ENCODE peak calls at places on chromosomes 11 and 22, in ten cellular contexts. Q, O, B, T, E, S, G, V, X and L are unnamed samples.

GRCh38 chr11:69221086-69221485 is 65.4 kb downstream of the SMIM38 start:
- DNase-seq in T (no peak), S (no peak), X (no peak), E (no peak), V (no peak), O (no peak), G (no peak), B (no peak), Q (no peak), L (no peak)

GRCh38 chr11:9203715-9204311 is 61.3 kb downstream of the DENND5A start:
- DNase-seq in T (no peak), O (no peak), V (no peak), S (no peak), X (no peak), B (peak), Q (no peak), E (no peak), G (no peak), L (no peak)

GRCh38 chr11:131767421-131767820 is 397.0 kb downstream of the NTM start:
- DNase-seq in G (no peak), B (no peak), X (peak), T (no peak), O (peak), V (peak), S (no peak), E (no peak), Q (no peak), L (no peak)

GRCh38 chr11:35169754-35170153 is 30.8 kb downstream of the CD44 start:
- DNase-seq in V (no peak), E (no peak), G (no peak), B (no peak), Q (no peak), X (no peak), T (no peak), O (no peak), S (no peak), L (no peak)

GRCh38 chr22:20227363-20227762 is 40.8 kb downstream of the RTN4R start:
- DNase-seq in G (no peak), E (no peak), S (no peak), Q (no peak), X (no peak), V (no peak), B (no peak), O (no peak), T (peak), L (no peak)

GRCh38 chr11:45532552-45532951 is 132.9 kb downstream of the CHST1 start:
- DNase-seq in G (no peak), T (no peak), V (no peak), S (no peak), O (no peak), B (no peak), E (no peak), Q (no peak), X (no peak), L (no peak)

GRCh38 chr11:62169935-62170334 is 20.1 kb upstream of the SCGB1D1 start:
- DNase-seq in G (no peak), V (no peak), E (no peak), Q (no peak), B (no peak), T (no peak), S (no peak), O (no peak), X (no peak), L (no peak)

GRCh38 chr11:76756341-76756771 is 26.8 kb upstream of the TSKU start:
- DNase-seq in Q (no peak), X (no peak), O (no peak), E (no peak), T (no peak), S (no peak), V (no peak), B (no peak), G (no peak), L (no peak)

GRCh38 chr11:16059332-16059731 is 297.0 kb downstream of the SOX6 start:
- DNase-seq in V (no peak), X (no peak), O (no peak), Q (no peak), B (no peak), T (no peak), S (no peak), G (no peak), E (no peak), L (no peak)

GRCh38 chr11:78023426-78023825 is 350 bp upstream of the KCTD14 start:
- DNase-seq in S (no peak), G (no peak), O (no peak), B (no peak), T (no peak), V (no peak), E (no peak), Q (no peak), X (no peak), L (no peak)

GRCh38 chr22:48753752-48754517 is 1073.7 kb downstream of the BRD1 start:
- DNase-seq in S (no peak), V (no peak), X (no peak), G (no peak), O (no peak), Q (no peak), T (no peak), B (no peak), E (peak), L (no peak)

GRCh38 chr11:48341466-48341865 is 16.7 kb downstream of the OR4C3 start:
- DNase-seq in E (no peak), T (no peak), S (no peak), O (no peak), Q (no peak), B (no peak), X (no peak), V (no peak), G (no peak), L (no peak)

GRCh38 chr11:71215372-71215965 is 36.9 kb downstream of the SHANK2 start:
- DNase-seq in O (no peak), V (no peak), G (no peak), Q (no peak), S (no peak), X (no peak), B (no peak), T (no peak), E (no peak), L (no peak)

GRCh38 chr11:79415411-79415810 is 25.4 kb downstream of the TENM4 start:
- DNase-seq in V (no peak), T (no peak), Q (no peak), O (no peak), S (no peak), G (no peak), B (no peak), X (no peak), E (no peak), L (no peak)

GRCh38 chr11:87150936-87151335 is 113.2 kb downstream of the TMEM135 start:
- DNase-seq in G (no peak), E (no peak), X (peak), O (peak), Q (no peak), V (peak), T (no peak), S (no peak), B (no peak), L (no peak)

GRCh38 chr22:19962909-19963806 is 21.5 kb upstream of the TXNRD2 start:
- DNase-seq in Q (no peak), T (peak), S (peak), B (no peak), G (no peak), O (no peak), E (no peak), X (no peak), V (no peak), L (peak)

GRCh38 chr11:2889399-2890273 is 4.1 kb upstream of the CDKN1C start:
- DNase-seq in T (no peak), O (no peak), Q (no peak), B (no peak), G (no peak), X (no peak), S (no peak), E (no peak), V (no peak), L (no peak)

DNA sequence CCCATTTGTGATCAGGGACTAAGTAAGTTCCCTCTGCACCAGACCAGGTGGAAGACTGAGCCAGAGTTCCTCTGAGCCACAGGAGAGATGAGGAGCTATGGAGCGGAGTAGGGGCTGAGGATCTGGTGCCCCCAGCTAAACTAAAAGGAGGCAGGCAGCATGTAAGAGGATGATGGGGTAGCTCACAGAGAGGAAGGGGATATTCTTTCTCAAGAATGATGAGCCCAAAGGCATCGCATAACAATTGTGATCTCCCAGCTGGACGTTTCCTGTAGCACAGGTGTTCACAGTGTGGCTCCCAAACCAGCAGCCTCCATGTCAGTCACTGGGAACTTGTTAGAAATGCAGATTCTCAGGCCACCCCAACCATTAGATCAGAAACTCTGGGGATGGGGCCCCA is 24.4 kb downstream of the ADAMTS8 start:
- DNase-seq in O (no peak), X (no peak), V (no peak), Q (no peak), G (no peak), S (no peak), B (no peak), E (no peak), T (no peak), L (no peak)
- TF ChIP-seq CTCF in O (no peak), X (no peak), V (no peak), Q (no peak), G (no peak), S (no peak), B (no peak), E (no peak), T (no peak), L (no peak)

GRCh38 chr11:134243913-134244312 is 9.2 kb downstream of the THYN1 start:
- DNase-seq in G (no peak), T (no peak), S (no peak), O (no peak), B (no peak), X (no peak), Q (no peak), E (no peak), V (no peak), L (no peak)

GRCh38 chr11:134244593-134244992 is 8.6 kb downstream of the THYN1 start:
- DNase-seq in V (peak), E (no peak), O (no peak), G (no peak), X (peak), T (peak), B (peak), S (peak), Q (no peak), L (no peak)

GRCh38 chr11:134246678-134247077 is 6.5 kb downstream of the THYN1 start:
- DNase-seq in O (no peak), E (no peak), B (no peak), T (no peak), X (no peak), S (no peak), G (no peak), Q (no peak), V (no peak), L (no peak)

GRCh38 chr11:134246100-134246499 is 7.1 kb downstream of the THYN1 start:
- DNase-seq in T (no peak), E (no peak), G (no peak), V (no peak), S (no peak), B (no peak), Q (no peak), X (no peak), O (no peak), L (no peak)

GRCh38 chr11:134245434-134245833 is 7.7 kb downstream of the THYN1 start:
- DNase-seq in E (no peak), B (no peak), O (no peak), X (no peak), T (no peak), G (no peak), V (no peak), Q (no peak), S (no peak), L (no peak)
- TF ChIP-seq CTCF in E (no peak), B (no peak), O (no peak), X (no peak), T (no peak), G (no peak), V (no peak), Q (no peak), S (no peak), L (no peak)

DNA sequence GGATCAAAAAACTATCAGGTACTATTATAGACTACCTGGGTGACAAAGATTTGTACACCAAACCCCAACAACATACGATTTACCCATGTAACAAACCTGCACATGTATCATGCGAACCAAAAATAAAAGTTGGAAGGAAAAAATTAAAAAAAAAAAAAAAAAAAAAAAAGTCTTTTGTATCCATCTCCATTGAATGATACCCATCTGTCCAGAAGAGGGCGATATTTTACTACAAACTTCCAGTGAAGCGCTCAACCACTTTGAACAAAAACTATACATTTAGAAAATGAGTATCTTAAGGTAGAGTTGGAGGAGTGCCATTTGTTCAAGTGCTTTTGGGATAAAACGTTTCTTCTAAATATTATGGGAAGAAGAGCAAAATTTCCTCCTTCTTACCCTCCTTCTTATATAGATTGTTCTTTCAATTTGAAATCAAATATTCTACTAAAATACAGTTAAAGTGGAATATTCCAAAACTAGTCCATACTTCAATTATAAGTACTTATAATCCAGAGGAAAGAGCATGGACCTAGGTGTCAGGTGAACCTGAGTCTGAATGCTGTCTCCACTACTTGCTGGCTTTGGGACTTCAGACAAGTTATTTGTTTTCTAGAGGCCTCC is 23.3 kb downstream of the ARL14EP start:
- DNase-seq in E (no peak), S (peak), T (no peak), X (peak), O (peak), B (peak), G (no peak), V (peak), Q (peak), L (peak)
- TF ChIP-seq CTCF in E (peak), S (peak), T (peak), X (peak), O (peak), B (peak), G (peak), V (peak), Q (peak), L (peak)

DNA sequence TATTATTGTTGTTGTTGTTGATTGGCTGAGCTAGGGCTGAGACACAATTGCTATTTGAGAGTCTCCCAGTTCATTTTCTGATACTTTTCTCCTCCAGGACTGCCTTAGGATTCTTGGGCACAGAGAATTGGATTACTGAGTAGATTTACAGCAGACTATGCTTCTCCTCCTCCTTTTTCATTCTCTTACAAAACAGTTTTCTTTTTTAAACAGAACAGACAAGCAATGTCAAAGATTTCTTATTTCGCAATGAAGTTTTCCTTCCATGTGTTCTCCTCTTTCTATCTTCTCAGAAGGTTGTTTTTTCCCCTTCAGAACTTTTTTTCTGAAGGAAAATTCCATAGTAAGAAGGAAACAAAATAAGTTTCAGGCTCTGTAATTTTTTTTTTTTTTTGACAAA is 19.8 kb upstream of the TIMP3 start:
- DNase-seq in V (peak), Q (no peak), T (no peak), B (no peak), O (no peak), E (no peak), G (no peak), S (no peak), X (peak), L (no peak)
- TF ChIP-seq CTCF in V (no peak), Q (no peak), T (no peak), B (no peak), O (no peak), E (no peak), G (no peak), S (no peak), X (no peak), L (no peak)

DNA sequence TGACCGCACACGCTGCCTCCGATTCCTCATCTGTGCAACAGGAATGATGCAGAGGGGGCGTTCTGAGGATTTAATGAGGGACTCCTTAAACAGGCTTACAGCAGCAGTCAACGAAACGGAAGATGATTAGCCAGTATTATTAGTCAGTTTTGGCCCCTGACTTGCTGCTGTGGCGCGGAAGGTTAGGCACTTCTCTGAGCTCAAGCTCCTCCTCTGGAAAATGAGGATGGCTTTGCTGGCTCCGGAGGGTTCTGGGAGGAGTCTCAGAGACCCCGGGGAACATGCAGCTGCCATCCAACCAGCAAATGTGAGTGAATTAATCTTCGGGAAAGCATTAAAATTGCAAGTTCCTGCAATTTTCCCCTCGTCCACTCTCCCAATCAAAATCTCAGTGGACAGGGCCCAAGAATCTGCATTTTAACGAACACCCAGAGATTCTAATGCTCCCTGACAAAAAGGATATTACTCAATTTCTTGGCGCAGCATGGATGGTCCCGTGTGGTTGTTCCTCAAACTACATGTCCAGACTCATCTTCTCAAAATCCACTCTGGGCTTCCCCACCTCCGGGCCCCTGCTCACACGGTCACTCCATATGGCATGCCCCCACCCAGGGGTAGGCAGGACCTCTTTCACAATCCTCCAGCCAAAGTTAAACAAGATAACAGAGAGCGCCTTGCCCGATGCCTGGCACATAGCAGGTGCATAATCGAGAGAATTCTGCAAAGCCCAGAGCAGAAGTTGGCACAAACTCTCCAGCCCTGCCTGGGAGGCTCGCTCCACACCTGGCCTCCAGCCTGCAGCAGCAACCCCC is 6.4 kb downstream of the ELFN2 start:
- DNase-seq in Q (no peak), T (no peak), G (no peak), O (no peak), E (no peak), B (no peak), V (no peak), S (no peak), X (peak), L (peak)
- TF ChIP-seq CTCF in Q (no peak), T (no peak), G (no peak), O (no peak), E (peak), B (no peak), V (no peak), S (no peak), X (peak), L (no peak)

DNA sequence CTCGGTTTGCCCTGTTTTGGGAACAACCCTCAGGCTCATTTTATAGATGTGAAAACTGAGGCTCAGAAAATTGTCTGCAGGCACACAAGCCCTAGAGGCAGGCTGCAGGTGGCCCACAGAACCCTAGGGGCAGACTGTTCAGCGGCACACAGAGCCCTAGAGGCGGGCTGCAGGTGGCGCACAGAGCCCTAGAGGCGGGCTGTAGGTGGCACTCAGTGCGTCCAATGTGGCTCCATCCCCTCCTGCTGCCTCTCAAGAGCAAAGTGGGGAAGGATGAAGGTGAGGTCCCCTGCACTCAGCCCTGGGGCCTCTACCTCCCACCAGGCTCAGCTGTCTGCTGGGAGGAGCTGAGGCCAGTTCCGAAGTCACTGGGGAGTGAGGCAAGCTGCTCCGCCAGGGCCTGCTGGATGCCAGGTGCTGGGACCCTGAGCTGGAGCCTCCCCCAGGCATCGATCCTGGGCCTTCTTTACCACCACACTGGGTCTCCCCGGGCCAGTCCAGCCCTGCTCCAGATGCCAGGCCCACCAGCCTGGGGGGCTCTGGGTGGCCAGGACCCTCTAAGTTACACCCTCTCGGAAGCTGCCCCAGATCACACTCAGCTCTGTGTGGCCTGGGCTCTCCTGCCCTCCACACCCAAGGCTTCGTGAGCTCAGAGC is 2.3 kb downstream of the ACY3 start:
- DNase-seq in B (peak), X (no peak), V (no peak), O (no peak), S (peak), E (no peak), G (no peak), T (peak), Q (peak), L (no peak)
- TF ChIP-seq CTCF in B (peak), X (no peak), V (peak), O (peak), S (no peak), E (peak), G (no peak), T (peak), Q (peak), L (no peak)

GRCh38 chr11:72787262-72788104 is 6.4 kb downstream of the STARD10 start:
- DNase-seq in O (no peak), G (no peak), Q (peak), T (peak), E (no peak), V (no peak), X (no peak), S (peak), B (peak), L (no peak)
- TF ChIP-seq CTCF in O (no peak), G (no peak), Q (no peak), T (no peak), E (peak), V (no peak), X (peak), S (peak), B (no peak), L (no peak)